ENCODE peak calls at places on chromosomes 11 and 22, in six cellular contexts. I is pancreas; N is mammary epithelial cell; O is CD4-positive, alpha-beta T cell; H is fibroblast of lung; A is stomach. W is an unnamed sample.

GRCh38 chr22:31538815-31539214 is 42.5 kb downstream of the SFI1 start:
- DNase-seq in A (no peak), O (no peak), H (no peak), N (no peak), I (no peak), W (no peak)

GRCh38 chr11:65586676-65587075 is 8.9 kb downstream of the KCNK7 start:
- DNase-seq in N (no peak), I (no peak), A (no peak), H (no peak), O (no peak), W (no peak)

GRCh38 chr11:22337571-22338464 is at the start of gene SLC17A6:
- DNase-seq in O (no peak), A (no peak), H (peak), I (no peak), N (peak), W (no peak)

GRCh38 chr11:1931326-1931725 is 11.8 kb downstream of the TNNT3 start:
- DNase-seq in I (no peak), O (no peak), H (no peak), N (no peak), A (no peak), W (peak)

GRCh38 chr11:119339581-119340334 is 925 bp downstream of the C1QTNF5 start:
- DNase-seq in H (peak), O (no peak), I (peak), A (peak), N (no peak), W (no peak)

GRCh38 chr11:117300301-117300700 is 9.2 kb downstream of the BACE1-AS start:
- DNase-seq in A (no peak), I (peak), N (no peak), H (peak), O (no peak), W (peak)

GRCh38 chr11:108997826-108998225 is 333.0 kb downstream of the DDX10 start:
- DNase-seq in O (no peak), H (no peak), N (no peak), A (no peak), I (no peak), W (no peak)

GRCh38 chr11:103327721-103328120 is 218.5 kb downstream of the DYNC2H1 start:
- DNase-seq in N (no peak), A (no peak), O (no peak), I (no peak), H (peak), W (no peak)

GRCh38 chr22:23825246-23825905 is 13.4 kb downstream of the DERL3 start:
- DNase-seq in H (no peak), O (no peak), I (no peak), A (no peak), N (no peak), W (no peak)

GRCh38 chr22:30675436-30675835 is 7.8 kb upstream of the DUSP18 start:
- DNase-seq in A (no peak), I (no peak), N (no peak), H (no peak), O (no peak), W (no peak)

GRCh38 chr11:1049071-1049405 is 12.5 kb upstream of the MUC6 start:
- DNase-seq in H (no peak), O (no peak), A (no peak), I (no peak), N (no peak), W (no peak)

GRCh38 chr11:126411971-126412381 is 56.5 kb downstream of the ST3GAL4 start:
- DNase-seq in I (no peak), O (no peak), N (no peak), H (no peak), A (no peak), W (peak)

GRCh38 chr11:64499261-64500004 is 91.6 kb upstream of the SLC22A12 start:
- DNase-seq in A (no peak), O (no peak), N (no peak), I (no peak), H (no peak), W (no peak)

GRCh38 chr22:44620129-44620840 is 81.7 kb upstream of the PRR5 start:
- DNase-seq in A (peak), N (peak), O (peak), I (peak), H (peak), W (peak)

GRCh38 chr22:42801537-42802165 is 55.4 kb downstream of the ARFGAP3 start:
- DNase-seq in N (no peak), H (no peak), I (no peak), O (no peak), A (no peak), W (no peak)

GRCh38 chr11:31974737-31975136 is 116.1 kb upstream of the RCN1 start:
- DNase-seq in I (no peak), H (peak), A (no peak), N (peak), O (no peak), W (no peak)

GRCh38 chr11:63841554-63841953 is 2.6 kb downstream of the MARK2 start:
- DNase-seq in A (no peak), H (peak), I (no peak), N (peak), O (no peak), W (no peak)

GRCh38 chr11:45180158-45180887 is 33.9 kb downstream of the PRDM11 start:
- DNase-seq in H (peak), A (peak), O (no peak), N (peak), I (peak), W (no peak)

GRCh38 chr11:125950696-125951645 is 5.1 kb downstream of the VSIG10L2 start:
- DNase-seq in H (no peak), I (no peak), N (no peak), O (no peak), A (no peak), W (peak)

GRCh38 chr11:78370406-78371172 is 47.0 kb downstream of the GAB2 start:
- DNase-seq in I (no peak), N (no peak), H (no peak), A (no peak), O (no peak), W (peak)

GRCh38 chr11:6655020-6655789 is 404 bp downstream of the DCHS1 start:
- DNase-seq in I (no peak), O (peak), H (no peak), A (no peak), N (no peak), W (peak)

GRCh38 chr11:107683807-107684206 is 28.0 kb downstream of the SLN start:
- DNase-seq in O (no peak), I (no peak), A (no peak), H (no peak), N (peak), W (no peak)

GRCh38 chr11:86124251-86125233 is 55.7 kb upstream of the PICALM start:
- DNase-seq in A (no peak), N (no peak), O (no peak), H (no peak), I (no peak), W (no peak)

GRCh38 chr11:114197799-114198500 is 98.2 kb upstream of the NNMT start:
- DNase-seq in N (peak), H (peak), A (peak), I (peak), O (no peak), W (peak)

GRCh38 chr11:38330578-38330977 is 1732.5 kb upstream of the RAG2 start:
- DNase-seq in N (no peak), I (no peak), A (no peak), O (no peak), H (no peak), W (no peak)

GRCh38 chr22:17860220-17860965 is 86.1 kb upstream of the BID start:
- DNase-seq in O (no peak), H (no peak), I (no peak), A (no peak), N (no peak), W (no peak)

GRCh38 chr11:22859756-22860155 is 518 bp downstream of the CCDC179 start:
- DNase-seq in I (no peak), A (no peak), O (no peak), H (no peak), N (no peak), W (no peak)

GRCh38 chr11:70220920-70221319 is 17.8 kb downstream of the FADD start:
- DNase-seq in N (no peak), I (no peak), H (peak), A (no peak), O (no peak), W (no peak)

GRCh38 chr11:75267171-75267970 is 26.8 kb downstream of the TPBGL start:
- DNase-seq in A (no peak), O (no peak), I (no peak), H (no peak), N (no peak), W (no peak)

GRCh38 chr11:125079151-125079877 is 16.2 kb downstream of the SLC37A2 start:
- DNase-seq in H (peak), A (no peak), O (no peak), N (no peak), I (no peak), W (no peak)

GRCh38 chr11:299081-299891 is at the start of gene IFITM5:
- DNase-seq in A (no peak), I (no peak), O (no peak), N (no peak), H (no peak), W (no peak)

GRCh38 chr11:34354782-34355181 is 3.0 kb downstream of the ABTB2 start:
- DNase-seq in A (no peak), N (peak), I (no peak), O (no peak), H (peak), W (no peak)

GRCh38 chr22:45240137-45240809 is 421 bp downstream of the KIAA0930 start:
- DNase-seq in O (no peak), H (peak), A (no peak), N (peak), I (no peak), W (no peak)

GRCh38 chr11:113663567-113663966 is 42.5 kb downstream of the TMPRSS5 start:
- DNase-seq in N (no peak), O (no peak), H (peak), I (no peak), A (no peak), W (no peak)

GRCh38 chr11:130534525-130534924 is 86.1 kb downstream of the ADAMTS15 start:
- DNase-seq in O (no peak), H (no peak), I (no peak), A (no peak), N (no peak), W (no peak)
- TF ChIP-seq CTCF in O (no peak), H (no peak), I (no peak), A (no peak), N (no peak), W (no peak)

DNA sequence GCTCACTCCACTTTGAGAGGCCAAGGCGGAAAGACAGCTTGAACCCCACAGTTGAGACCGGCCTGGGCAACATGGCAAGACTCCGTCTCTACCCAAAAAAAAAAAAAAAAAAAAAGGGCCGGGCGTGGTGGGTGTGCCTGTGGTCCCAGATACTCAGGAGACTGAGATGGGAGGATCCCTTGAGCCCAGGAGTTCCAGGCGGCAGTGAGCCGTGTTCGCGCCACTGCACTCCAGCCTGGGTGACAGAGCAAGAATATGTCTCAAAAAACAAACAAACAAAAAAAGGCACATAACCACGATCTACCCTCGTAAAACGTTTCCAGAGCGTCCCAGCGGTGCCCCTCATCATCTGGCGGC is 861 bp upstream of the RAD9A start:
- DNase-seq in N (no peak), H (no peak), A (no peak), O (no peak), I (no peak), W (no peak)
- H3K27ac ChIP-seq in N (peak), H (peak), A (peak), O (peak), I (peak), W (peak)

DNA sequence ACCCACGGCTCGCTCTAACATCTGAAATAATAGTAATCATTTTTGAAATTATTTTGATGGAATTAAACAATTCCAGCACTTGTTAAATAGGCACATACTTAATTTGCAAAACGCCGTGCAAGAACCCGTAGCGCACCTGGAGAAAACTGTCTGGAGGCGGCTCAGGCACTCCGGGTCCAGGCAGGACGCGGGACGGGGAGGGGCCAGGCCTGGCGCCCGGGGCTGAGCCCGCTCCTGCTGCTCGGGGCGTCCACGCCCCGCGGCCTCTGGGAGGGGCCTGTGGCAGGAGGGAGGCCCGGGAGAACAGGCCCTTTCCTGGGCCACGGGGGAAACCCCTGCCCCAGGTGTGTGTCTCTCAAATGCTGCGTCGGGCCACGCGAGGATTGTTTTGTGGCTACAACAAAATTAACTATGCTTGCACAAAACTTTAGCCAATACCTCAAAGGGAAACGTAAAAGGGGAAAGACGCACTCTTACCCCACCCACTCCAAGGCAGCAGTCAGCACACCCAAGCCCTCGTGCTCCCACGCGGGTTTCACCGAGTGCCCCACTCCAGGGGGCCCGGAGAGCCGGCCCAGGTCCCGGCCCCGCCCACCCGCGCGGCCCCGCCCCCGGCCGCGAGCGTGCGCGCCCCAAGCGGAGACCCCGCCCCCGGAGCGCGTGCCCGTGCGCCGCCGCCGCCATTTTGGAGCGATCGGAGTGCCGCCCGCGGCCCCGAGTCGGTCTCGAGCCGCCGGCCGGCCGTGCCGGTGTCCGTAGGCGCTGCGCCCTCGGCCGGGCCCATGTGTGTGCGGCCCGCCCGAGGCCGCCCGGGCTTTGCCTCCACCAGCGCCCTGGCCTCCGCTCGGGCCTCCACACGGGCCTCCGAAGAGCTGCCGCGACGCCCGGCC is at the start of gene PPP6R2:
- DNase-seq in H (peak), A (peak), N (peak), O (peak), I (peak), W (no peak)
- TF ChIP-seq CTCF in H (no peak), A (no peak), N (no peak), O (peak), I (no peak), W (peak)

GRCh38 chr11:14444441-14445189 is 55.0 kb downstream of the COPB1 start:
- DNase-seq in I (no peak), O (no peak), A (no peak), N (no peak), H (no peak), W (no peak)
- H3K27ac ChIP-seq in I (peak), O (no peak), A (no peak), N (no peak), H (no peak), W (no peak)

GRCh38 chr11:7687386-7687785 is 14.1 kb upstream of the CYB5R2 start:
- DNase-seq in O (no peak), N (peak), H (no peak), A (no peak), I (no peak), W (no peak)

GRCh38 chr11:7689239-7689638 is 15.9 kb upstream of the CYB5R2 start:
- DNase-seq in I (no peak), N (peak), H (no peak), O (no peak), A (no peak), W (no peak)

GRCh38 chr11:7686761-7687160 is 13.5 kb upstream of the CYB5R2 start:
- DNase-seq in O (no peak), I (no peak), H (no peak), A (no peak), N (no peak), W (no peak)

GRCh38 chr11:7690648-7691047 is 15.6 kb downstream of the OVCH2 start:
- DNase-seq in I (no peak), O (no peak), N (no peak), H (no peak), A (no peak), W (no peak)

DNA sequence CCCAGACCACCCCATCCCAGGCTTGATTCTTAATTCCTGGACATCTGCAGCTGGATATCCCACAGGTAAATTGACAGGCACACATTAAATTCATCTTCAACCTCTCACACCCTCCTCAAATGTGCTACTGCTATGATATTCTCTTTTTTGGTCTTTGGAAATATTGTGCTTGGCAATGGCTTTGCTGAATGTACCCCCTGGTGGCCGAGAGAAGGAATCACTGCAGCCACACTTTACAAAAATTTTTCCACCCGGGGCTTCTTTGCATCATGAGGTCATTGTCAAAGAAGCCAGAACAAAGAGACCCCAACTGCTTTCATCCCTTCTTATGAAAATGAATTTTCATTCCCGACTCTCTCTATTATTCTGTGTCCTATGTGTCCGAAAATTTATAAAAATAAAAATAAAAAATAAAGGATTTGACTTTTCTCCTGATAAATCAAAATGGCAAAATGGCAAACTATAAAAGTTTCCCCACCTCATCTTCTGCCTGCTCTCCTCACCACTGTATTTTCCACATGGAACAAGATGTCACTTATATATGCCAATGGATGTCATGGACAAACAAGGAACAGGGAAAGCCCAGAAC is 15.0 kb upstream of the CYB5R2 start:
- DNase-seq in N (peak), A (no peak), I (no peak), O (no peak), H (peak), W (no peak)
- TF ChIP-seq CTCF in N (peak), A (no peak), I (peak), O (peak), H (peak), W (peak)

GRCh38 chr11:123665321-123665720 is 10.9 kb upstream of the SCN3B start:
- DNase-seq in I (no peak), O (no peak), A (no peak), H (no peak), N (no peak), W (no peak)
- H3K27ac ChIP-seq in I (no peak), O (no peak), A (no peak), H (no peak), N (no peak), W (no peak)

DNA sequence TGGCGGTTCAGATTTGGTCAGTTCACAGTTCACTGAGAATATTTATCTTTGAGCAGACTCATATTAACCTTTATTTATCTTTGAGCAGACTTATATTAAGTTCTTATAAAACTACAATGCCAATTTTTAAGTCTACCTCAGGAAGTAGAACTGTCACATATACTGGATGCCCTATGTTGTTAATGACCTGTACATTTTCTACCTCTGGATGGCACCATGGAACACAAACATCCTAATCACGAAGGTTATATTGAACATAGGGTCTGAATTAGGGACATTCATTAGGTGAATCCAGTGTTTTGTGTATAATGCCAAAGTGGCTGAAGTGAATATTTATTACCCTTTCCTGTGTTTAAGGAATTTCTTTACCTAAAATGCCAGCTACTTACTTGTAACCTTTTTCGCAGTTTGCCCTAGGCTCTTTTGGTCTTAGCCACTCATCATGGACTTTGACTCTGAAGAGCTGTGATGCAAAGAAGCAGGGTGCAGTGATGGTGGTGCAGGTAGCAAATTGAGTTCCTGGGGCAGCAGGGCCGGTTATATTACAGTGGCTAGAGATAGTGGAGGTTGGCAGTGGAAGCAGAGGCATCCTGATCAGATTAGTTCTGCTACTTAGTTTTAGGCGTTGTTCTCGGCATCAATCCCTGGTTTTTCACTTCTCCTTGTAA is 71.8 kb downstream of the STIM1 start:
- DNase-seq in O (no peak), N (no peak), I (no peak), A (no peak), H (no peak), W (no peak)
- TF ChIP-seq CTCF in O (no peak), N (no peak), I (no peak), A (no peak), H (no peak), W (no peak)

W was measured in right atrium auricular region.